ENCODE peak calls at places on chromosome 18, in ten cellular contexts. B is WTC11, U is fibroblast of mammary gland, Q is GM10248, M is HFFc6, H is BJ, N is GM23338, E is A673, F is AG10803, L is MCF 10A. V is an unnamed sample.

GRCh38 chr18:61741881-61742280 is 150.9 kb downstream of the RNF152 start:
- DNase-seq in N (no peak), U (peak), L (no peak), M (no peak), H (no peak), F (no peak), Q (no peak), B (no peak), E (no peak), V (no peak)

GRCh38 chr18:21180588-21180987 is 61.4 kb upstream of the GREB1L start:
- DNase-seq in F (no peak), U (no peak), N (peak), Q (no peak), M (no peak), H (no peak), L (no peak), B (no peak), E (no peak), V (no peak)

GRCh38 chr18:52907942-52908341 is 567.9 kb downstream of the DCC start:
- DNase-seq in E (no peak), M (no peak), Q (no peak), H (no peak), U (no peak), B (no peak), F (no peak), N (peak), L (no peak), V (no peak)

GRCh38 chr18:70433001-70433400 is 144.2 kb downstream of the SOCS6 start:
- DNase-seq in U (no peak), M (no peak), H (no peak), Q (no peak), F (no peak), E (no peak), N (no peak), L (no peak), B (no peak), V (no peak)

GRCh38 chr18:26568926-26569700 is 20.8 kb upstream of the KCTD1 start:
- DNase-seq in F (no peak), L (no peak), N (no peak), E (no peak), B (no peak), U (no peak), H (no peak), Q (no peak), M (no peak), V (no peak)

GRCh38 chr18:47930086-47930843 is at the start of gene SMAD2:
- DNase-seq in U (peak), N (peak), B (peak), L (peak), M (peak), H (no peak), Q (peak), F (peak), E (peak), V (peak)

GRCh38 chr18:57583297-57583835 is 3.1 kb downstream of the FECH start:
- DNase-seq in H (no peak), N (no peak), B (no peak), U (no peak), E (no peak), L (no peak), Q (no peak), M (no peak), F (no peak), V (no peak)

GRCh38 chr18:27057459-27058302 is 127.4 kb downstream of the CHST9 start:
- DNase-seq in M (no peak), U (no peak), H (no peak), N (no peak), Q (no peak), F (no peak), B (no peak), E (no peak), L (no peak), V (no peak)

GRCh38 chr18:59383831-59384230 is 24.8 kb upstream of the LMAN1 start:
- DNase-seq in B (no peak), F (no peak), M (no peak), E (no peak), L (no peak), Q (no peak), U (no peak), N (no peak), H (no peak), V (no peak)

GRCh38 chr18:11761553-11761952 is 72.5 kb downstream of the GNAL start:
- DNase-seq in U (no peak), B (no peak), L (peak), H (no peak), E (no peak), N (peak), M (no peak), Q (peak), F (no peak), V (no peak)
- TF ChIP-seq CTCF in U (no peak), B (peak), L (peak), H (no peak), E (peak), N (peak), M (peak), Q (no peak), F (no peak), V (peak)

DNA sequence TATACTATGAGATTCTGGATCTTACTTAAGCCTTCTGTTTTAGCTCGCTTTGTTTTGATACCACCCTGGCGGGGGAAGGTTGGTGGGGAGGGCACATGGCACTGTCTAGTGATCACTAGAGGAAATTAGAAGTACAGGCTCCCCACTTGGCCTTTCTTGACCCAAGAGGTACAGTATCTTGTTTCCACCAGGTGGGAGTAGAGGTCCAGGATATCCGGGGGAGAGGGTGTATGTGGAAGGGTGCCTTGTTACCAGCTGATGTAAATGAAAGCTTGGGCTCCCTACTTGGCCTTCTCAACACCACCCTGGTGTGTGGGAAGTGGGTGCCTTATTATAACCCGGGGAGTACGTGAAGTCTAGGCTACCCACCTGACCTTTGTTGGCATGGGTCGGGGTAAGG is 7.5 kb downstream of the GALNT1 start:
- DNase-seq in E (no peak), N (peak), H (no peak), Q (peak), M (no peak), F (no peak), L (no peak), B (peak), U (no peak), V (no peak)
- TF ChIP-seq CTCF in E (no peak), N (peak), H (no peak), Q (no peak), M (peak), F (no peak), L (no peak), B (peak), U (no peak), V (peak)

GRCh38 chr18:77066101-77066500 is 66.5 kb downstream of the MBP start:
- DNase-seq in U (no peak), F (no peak), E (no peak), N (no peak), L (no peak), M (no peak), Q (no peak), H (no peak), B (no peak), V (no peak)

GRCh38 chr18:77066689-77067088 is 65.9 kb downstream of the MBP start:
- DNase-seq in H (no peak), F (no peak), E (no peak), U (no peak), Q (no peak), B (no peak), L (no peak), N (no peak), M (no peak), V (no peak)

GRCh38 chr18:77068321-77068841 is 64.2 kb downstream of the MBP start:
- DNase-seq in U (peak), F (peak), L (no peak), N (no peak), Q (no peak), E (no peak), B (no peak), M (peak), H (no peak), V (no peak)

GRCh38 chr18:77068890-77069312 is 63.7 kb downstream of the MBP start:
- DNase-seq in E (no peak), H (no peak), L (no peak), F (no peak), M (no peak), B (no peak), N (no peak), U (no peak), Q (no peak), V (no peak)

GRCh38 chr18:77067315-77068061 is 65.1 kb downstream of the MBP start:
- DNase-seq in F (peak), L (peak), H (peak), E (peak), U (peak), Q (no peak), B (no peak), M (peak), N (no peak), V (no peak)
- TF ChIP-seq CTCF in F (peak), L (peak), H (peak), E (no peak), U (no peak), Q (no peak), B (no peak), M (peak), N (no peak), V (peak)

GRCh38 chr18:46829947-46830346 is 73.1 kb upstream of the ST8SIA5 start:
- DNase-seq in F (no peak), Q (no peak), N (no peak), M (no peak), L (no peak), E (no peak), B (no peak), U (no peak), H (no peak), V (no peak)
- TF ChIP-seq CTCF in F (no peak), Q (no peak), N (peak), M (no peak), L (no peak), E (no peak), B (no peak), U (no peak), H (no peak), V (no peak)

GRCh38 chr18:13800505-13801259 is 23.3 kb upstream of the MC5R start:
- DNase-seq in M (no peak), L (peak), B (peak), F (peak), Q (peak), U (peak), N (peak), E (peak), H (no peak), V (no peak)
- TF ChIP-seq CTCF in M (no peak), L (peak), B (no peak), F (peak), Q (peak), U (peak), N (peak), E (peak), H (peak), V (peak)

DNA sequence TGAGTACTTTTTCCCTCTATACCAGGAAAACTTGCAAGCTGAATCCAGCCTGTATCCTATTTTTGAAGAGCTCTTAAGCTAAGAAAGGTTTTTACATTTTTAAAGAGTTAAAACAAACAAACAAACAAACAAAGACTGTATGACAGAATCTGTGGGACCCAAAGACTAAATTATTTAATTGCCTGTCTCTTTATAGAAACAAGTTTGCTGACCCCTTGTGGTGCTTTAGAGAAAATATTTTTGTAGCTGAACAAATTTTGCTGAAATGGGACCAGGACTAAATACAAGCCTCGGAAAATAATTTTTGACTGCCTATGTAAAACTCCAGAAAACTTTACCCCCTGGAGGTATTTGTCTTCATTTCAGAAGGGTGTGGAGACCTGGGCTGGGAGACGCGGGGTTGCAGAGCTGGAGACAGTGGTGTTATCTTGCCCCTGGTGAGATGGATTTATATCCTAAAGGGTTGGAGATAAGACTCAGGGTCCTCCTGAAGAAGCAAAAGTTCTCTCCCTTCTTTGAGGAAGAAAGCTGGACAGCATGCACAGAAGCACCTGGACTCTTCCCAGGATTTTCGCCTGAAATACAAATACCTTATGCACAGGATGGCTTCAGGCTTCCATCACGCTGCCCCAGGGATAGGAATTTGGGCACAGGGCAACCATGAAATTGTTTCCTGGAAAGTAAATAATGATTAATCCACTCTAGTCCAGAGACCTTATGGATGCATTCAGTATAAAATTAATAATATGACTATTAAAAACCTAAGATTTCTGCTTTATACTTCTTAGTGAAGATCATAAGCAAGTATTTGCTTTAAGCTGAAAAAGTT is 54.3 kb downstream of the TMX3 start:
- DNase-seq in L (peak), N (peak), H (no peak), U (peak), M (peak), B (no peak), Q (peak), F (peak), E (peak), V (no peak)
- TF ChIP-seq CTCF in L (peak), N (no peak), H (peak), U (peak), M (peak), B (no peak), Q (peak), F (peak), E (peak), V (peak)

GRCh38 chr18:683531-683930 is 26.1 kb downstream of the TYMS start:
- DNase-seq in L (no peak), B (no peak), Q (no peak), N (no peak), M (no peak), E (no peak), H (no peak), F (no peak), U (no peak), V (no peak)

GRCh38 chr18:682833-683232 is 25.4 kb downstream of the TYMS start:
- DNase-seq in Q (no peak), F (no peak), U (no peak), M (no peak), N (no peak), H (no peak), E (no peak), L (no peak), B (no peak), V (no peak)

GRCh38 chr18:688322-688721 is 24.1 kb downstream of the ENOSF1 start:
- DNase-seq in U (no peak), L (no peak), F (no peak), E (no peak), H (no peak), N (no peak), Q (no peak), M (no peak), B (no peak), V (no peak)

GRCh38 chr18:685438-685837 is 27.0 kb downstream of the ENOSF1 start:
- DNase-seq in H (no peak), N (peak), F (no peak), Q (no peak), E (no peak), L (no peak), U (no peak), B (no peak), M (no peak), V (no peak)

DNA sequence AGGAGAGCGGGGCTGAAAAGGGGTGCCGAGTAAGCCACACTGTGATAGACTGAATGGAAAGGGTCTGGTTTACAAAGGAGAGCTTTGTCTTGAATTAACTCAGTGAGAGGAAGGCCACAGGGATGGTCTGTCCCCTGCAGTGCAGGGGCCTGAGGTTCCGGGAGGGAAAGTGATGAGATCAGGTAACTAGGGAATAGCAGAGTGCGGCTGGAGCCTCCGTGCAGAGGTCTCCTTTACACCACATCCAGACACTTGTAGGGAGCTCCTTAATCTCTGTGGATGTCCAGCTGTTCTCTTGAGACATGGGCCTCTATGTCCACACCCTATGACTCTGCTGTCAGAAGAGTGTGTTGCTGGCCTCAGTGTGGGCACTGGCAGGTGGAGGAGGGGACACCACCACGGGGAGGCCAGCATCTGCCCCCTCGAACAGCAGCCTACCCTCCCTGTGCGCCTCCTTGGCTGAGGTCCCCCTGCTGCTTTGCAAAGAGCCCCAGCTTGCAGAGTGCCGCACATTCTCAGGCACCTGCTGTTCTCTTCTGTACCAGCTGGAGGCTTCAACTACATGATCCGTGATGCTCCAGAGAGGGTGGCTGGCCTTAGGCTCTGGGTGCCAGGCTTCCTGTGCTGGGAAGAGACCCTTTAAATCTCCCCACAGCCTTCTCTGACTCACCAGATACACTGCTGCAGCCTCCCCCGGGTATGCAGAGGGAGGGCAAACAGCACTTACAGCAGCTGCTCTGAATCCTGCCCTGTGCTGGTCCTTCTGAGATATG is 25.9 kb downstream of the ENOSF1 start:
- DNase-seq in M (no peak), B (peak), U (no peak), H (no peak), N (peak), E (no peak), Q (no peak), L (no peak), F (no peak), V (no peak)
- TF ChIP-seq CTCF in M (no peak), B (no peak), U (no peak), H (no peak), N (peak), E (peak), Q (no peak), L (no peak), F (no peak), V (no peak)

V was measured in chondrocyte.